ENCODE peak calls at places on chromosomes 2 and 18, in eight cellular contexts. J is body of pancreas; O is fibroblast of mammary gland; S is tibial artery; B is activated CD8-positive, alpha-beta T cell treated with anti-CD3 and anti-CD28 coated beads for 36 hours; V is neural progenitor cell; N is heart left ventricle; R is RWPE1. K is an unnamed sample.

GRCh38 chr18:35624140-35624539 is 42.6 kb downstream of the GALNT1 start:
- DNase-seq in S (no peak), N (no peak), V (no peak), O (no peak), R (no peak), B (no peak), J (no peak), K (no peak)

GRCh38 chr2:64202206-64202864 is 58.1 kb upstream of the PELI1 start:
- DNase-seq in O (peak; percentile 57), N (no peak), R (no peak), V (no peak), S (no peak), J (no peak), B (no peak), K (no peak)

GRCh38 chr2:77578354-77578753 is 56.2 kb upstream of the LRRTM4 start:
- DNase-seq in S (no peak), V (no peak), J (no peak), B (no peak), N (no peak), R (no peak), O (no peak), K (no peak)

GRCh38 chr18:7945882-7946281 is 378.8 kb downstream of the PTPRM start:
- DNase-seq in R (peak; percentile 57), V (no peak), J (no peak), S (no peak), B (no peak), N (no peak), O (peak; percentile 96), K (no peak)

GRCh38 chr2:100008960-100009359 is 133.4 kb downstream of the AFF3 start:
- DNase-seq in R (no peak), J (no peak), V (no peak), N (no peak), S (no peak), O (peak; percentile 33), B (no peak), K (peak; percentile 81)

GRCh38 chr2:23584054-23584745 is 199.2 kb downstream of the KLHL29 start:
- DNase-seq in O (no peak), V (no peak), S (peak; percentile 76), B (no peak), R (no peak), J (no peak), N (no peak), K (no peak)

GRCh38 chr2:34423301-34423700 is 824.2 kb upstream of the FAM98A start:
- DNase-seq in O (peak; percentile 2), J (no peak), V (peak; percentile 12), S (no peak), N (no peak), R (no peak), B (no peak), K (no peak)

GRCh38 chr2:180472133-180472532 is 465.0 kb upstream of the CWC22 start:
- DNase-seq in B (no peak), V (no peak), S (no peak), R (no peak), O (peak; percentile 62), N (no peak), J (no peak), K (no peak)

GRCh38 chr2:79155826-79156476 is 3.6 kb downstream of the REG3A start:
- DNase-seq in J (peak; percentile 31), S (no peak), B (no peak), R (no peak), O (no peak), N (no peak), V (no peak), K (no peak)

GRCh38 chr2:240604291-240604938 is 17.9 kb downstream of the CAPN10 start:
- DNase-seq in S (peak; percentile 74), R (peak; percentile 33), O (peak; percentile 61), J (peak; percentile 84), N (peak; percentile 90), V (peak; percentile 72), B (peak; percentile 4), K (no peak)
- TF ChIP-seq CTCF in S (peak; percentile 39), R (peak; percentile 11), O (peak; percentile 55), J (peak; percentile 55), N (peak; percentile 54), V (peak; percentile 62), B (no peak), K (peak; percentile 63)

GRCh38 chr2:127157651-127158460 is 50.9 kb upstream of the BIN1 start:
- DNase-seq in S (no peak), O (no peak), B (peak; percentile 16), J (no peak), V (peak; percentile 73), R (no peak), N (no peak), K (no peak)
- TF ChIP-seq CTCF in S (no peak), O (no peak), B (no peak), J (no peak), V (peak; percentile 62), R (no peak), N (no peak), K (no peak)

GRCh38 chr2:230865766-230866703 is 1.3 kb downstream of the ITM2C start:
- DNase-seq in N (no peak), B (peak; percentile 61), J (peak; percentile 47), S (no peak), R (no peak), V (peak; percentile 64), O (no peak), K (no peak)
- TF ChIP-seq CTCF in N (no peak), B (no peak), J (no peak), S (no peak), R (no peak), V (peak; percentile 18), O (no peak), K (no peak)

DNA sequence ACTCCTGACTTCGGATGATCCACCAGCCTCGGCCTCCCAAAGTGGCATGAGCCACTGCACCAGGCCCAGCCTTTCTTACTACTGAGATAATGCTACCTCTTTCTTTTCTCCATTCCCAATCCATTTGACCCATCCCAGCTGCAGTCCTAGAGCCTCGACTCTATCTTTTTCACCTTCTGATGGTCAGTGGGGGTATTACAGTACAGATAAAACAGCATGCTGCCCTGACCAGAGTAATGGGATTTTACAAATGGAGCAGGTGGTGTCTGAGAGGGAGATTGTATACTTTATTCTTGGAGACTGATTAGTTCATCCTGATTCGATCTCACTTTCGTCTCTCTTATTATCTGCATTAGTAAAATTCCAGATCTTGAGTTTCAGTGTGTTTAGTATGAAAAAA is 238.6 kb upstream of the TNP1 start:
- DNase-seq in S (no peak), V (no peak), N (no peak), J (no peak), B (no peak), O (no peak), R (no peak), K (peak; percentile 50)
- TF ChIP-seq CTCF in S (no peak), V (no peak), N (no peak), J (no peak), B (no peak), O (no peak), R (no peak), K (no peak)

DNA sequence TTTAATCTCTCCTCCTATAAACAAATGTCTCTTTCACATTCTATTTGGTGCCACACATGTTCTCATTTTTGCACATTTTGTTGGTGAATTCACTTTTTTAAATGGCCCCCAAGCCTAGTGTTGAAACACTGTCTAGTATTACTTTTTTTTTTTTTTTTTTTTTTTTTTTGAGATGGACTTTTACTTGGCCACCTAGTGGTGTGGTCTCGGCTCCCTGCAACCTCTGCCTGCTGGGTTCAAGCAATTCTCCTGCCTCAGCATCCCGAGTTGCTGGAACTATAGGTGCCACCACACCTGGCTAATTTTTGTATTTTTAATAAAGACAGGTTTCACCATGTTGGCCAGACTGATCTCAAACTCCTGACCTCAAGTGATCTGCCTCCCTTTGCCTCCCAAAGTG is 273.8 kb upstream of the SLC14A2 start:
- DNase-seq in B (no peak), R (no peak), J (no peak), O (no peak), V (no peak), S (no peak), N (no peak), K (no peak)
- TF ChIP-seq CTCF in B (no peak), R (no peak), J (no peak), O (no peak), V (no peak), S (no peak), N (no peak), K (no peak)

GRCh38 chr2:176285321-176285720 is 16.1 kb downstream of the MTX2 start:
- DNase-seq in O (peak; percentile 63), S (no peak), J (no peak), V (no peak), B (no peak), N (no peak), R (no peak), K (no peak)
- TF ChIP-seq CTCF in O (no peak), S (no peak), J (no peak), V (no peak), B (no peak), N (no peak), R (no peak), K (no peak)

GRCh38 chr2:26785431-26786206 is at the start of gene CENPA:
- DNase-seq in R (peak; percentile 100), V (peak; percentile 99), N (peak; percentile 98), B (peak; percentile 98), O (peak; percentile 100), S (peak; percentile 97), J (peak; percentile 99), K (peak; percentile 99)
- TF ChIP-seq CTCF in R (no peak), V (no peak), N (no peak), B (no peak), O (peak; percentile 3), S (peak; percentile 56), J (peak; percentile 23), K (peak; percentile 45)

GRCh38 chr2:75429036-75429435 is 131.7 kb downstream of the EVA1A start:
- DNase-seq in O (no peak), J (peak; percentile 63), N (peak; percentile 52), S (no peak), V (no peak), B (no peak), R (no peak), K (no peak)

GRCh38 chr2:75428627-75429026 is 132.1 kb downstream of the EVA1A start:
- DNase-seq in S (no peak), R (no peak), N (no peak), V (no peak), B (no peak), O (no peak), J (no peak), K (no peak)

GRCh38 chr2:75428060-75428459 is 132.7 kb downstream of the EVA1A start:
- DNase-seq in O (no peak), R (peak; percentile 4), S (no peak), J (no peak), V (no peak), B (no peak), N (no peak), K (no peak)

DNA sequence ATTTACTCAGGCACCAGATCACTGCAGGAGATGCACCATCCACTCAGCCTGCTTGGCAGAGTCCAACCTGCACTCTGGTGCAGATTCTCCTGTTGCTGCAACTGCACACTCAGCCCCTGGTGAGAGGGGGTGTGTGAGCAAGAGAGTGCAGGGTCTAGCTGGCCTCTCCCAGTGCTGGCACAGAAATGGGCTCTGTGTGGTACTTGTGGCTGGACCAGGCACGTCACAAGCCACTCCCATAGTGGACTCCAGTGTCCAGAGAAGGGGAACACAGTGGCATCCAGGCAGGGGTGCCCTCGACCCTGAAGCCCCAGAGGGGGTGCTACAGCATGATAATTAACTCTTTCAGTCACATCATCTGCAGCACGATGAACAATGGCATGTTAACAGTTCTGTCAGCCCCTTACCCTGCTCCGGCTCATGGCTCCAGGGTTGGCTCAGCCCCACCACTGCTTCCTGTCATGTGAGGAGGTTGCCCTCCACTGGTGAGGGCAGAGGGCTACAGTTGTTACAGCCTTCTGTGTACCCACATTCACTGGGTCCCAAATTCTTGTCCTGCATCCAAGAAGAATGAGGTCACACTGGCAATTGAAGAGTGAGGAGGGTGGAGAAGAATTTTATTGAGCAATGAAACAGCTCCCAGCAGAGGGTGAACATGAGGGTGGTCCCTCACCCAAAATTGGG is 135.7 kb downstream of the EVA1A start:
- DNase-seq in N (no peak), S (no peak), J (no peak), R (no peak), B (peak; percentile 10), O (peak; percentile 37), V (peak; percentile 76), K (no peak)
- TF ChIP-seq CTCF in N (no peak), S (no peak), J (no peak), R (no peak), B (no peak), O (peak; percentile 17), V (peak; percentile 69), K (no peak)